ENCODE peak calls at places on chromosomes 11 and 22, in five cellular contexts. One of them, this sample, is unnamed.

GRCh38 chr11:128622137-128622523 is 34.8 kb upstream of the ETS1 start:
- DNase-seq in fibroblast of villous mesenchyme: no peak
- DNase-seq in adrenal gland: no peak
- DNase-seq in NCI-H460: no peak
- DNase-seq in HuH-7.5: no peak
- DNase-seq in this sample: no peak

GRCh38 chr22:38317237-38317994 is at the start of gene CSNK1E:
- DNase-seq in fibroblast of villous mesenchyme: peak; percentile 71
- DNase-seq in HuH-7.5: peak; percentile 86
- DNase-seq in NCI-H460: no peak
- DNase-seq in adrenal gland: peak; percentile 85
- DNase-seq in this sample: peak; percentile 94

GRCh38 chr11:15519911-15520310 is 405.2 kb downstream of the INSC start:
- DNase-seq in HuH-7.5: no peak
- DNase-seq in NCI-H460: no peak
- DNase-seq in fibroblast of villous mesenchyme: no peak
- DNase-seq in adrenal gland: no peak
- DNase-seq in this sample: no peak

GRCh38 chr11:65388731-65389130 is 2.3 kb downstream of the FRMD8 start:
- DNase-seq in adrenal gland: no peak
- DNase-seq in fibroblast of villous mesenchyme: no peak
- DNase-seq in HuH-7.5: no peak
- DNase-seq in NCI-H460: no peak
- DNase-seq in this sample: no peak

GRCh38 chr22:40817737-40818136 is 1.4 kb downstream of the SLC25A17 start:
- DNase-seq in NCI-H460: no peak
- DNase-seq in fibroblast of villous mesenchyme: no peak
- DNase-seq in adrenal gland: no peak
- DNase-seq in HuH-7.5: no peak
- DNase-seq in this sample: no peak

GRCh38 chr22:46163498-46163897 is 13.2 kb downstream of the PPARA start:
- DNase-seq in NCI-H460: no peak
- DNase-seq in HuH-7.5: no peak
- DNase-seq in fibroblast of villous mesenchyme: no peak
- DNase-seq in adrenal gland: no peak
- DNase-seq in this sample: no peak

GRCh38 chr11:66159585-66159984 is 89.5 kb downstream of the PACS1 start:
- DNase-seq in fibroblast of villous mesenchyme: peak; percentile 73
- DNase-seq in NCI-H460: no peak
- DNase-seq in adrenal gland: no peak
- DNase-seq in HuH-7.5: no peak
- DNase-seq in this sample: no peak

GRCh38 chr22:26429458-26430238 is 588 bp downstream of the ASPHD2 start:
- DNase-seq in HuH-7.5: no peak
- DNase-seq in NCI-H460: no peak
- DNase-seq in fibroblast of villous mesenchyme: no peak
- DNase-seq in adrenal gland: no peak
- DNase-seq in this sample: no peak

GRCh38 chr11:45178890-45179663 is 32.6 kb downstream of the PRDM11 start:
- DNase-seq in NCI-H460: no peak
- DNase-seq in adrenal gland: no peak
- DNase-seq in fibroblast of villous mesenchyme: no peak
- DNase-seq in HuH-7.5: no peak
- DNase-seq in this sample: no peak

GRCh38 chr11:110971110-110971509 is 258.9 kb upstream of the ARHGAP20 start:
- DNase-seq in adrenal gland: no peak
- DNase-seq in NCI-H460: no peak
- DNase-seq in HuH-7.5: no peak
- DNase-seq in fibroblast of villous mesenchyme: peak; percentile 93
- DNase-seq in this sample: no peak

GRCh38 chr11:68040957-68041591 is 2.2 kb downstream of the TCIRG1 start:
- DNase-seq in adrenal gland: peak; percentile 32
- DNase-seq in fibroblast of villous mesenchyme: no peak
- DNase-seq in HuH-7.5: no peak
- DNase-seq in NCI-H460: no peak
- DNase-seq in this sample: no peak

GRCh38 chr11:122791836-122792235 is 46.5 kb upstream of the CRTAM start:
- DNase-seq in HuH-7.5: no peak
- DNase-seq in adrenal gland: peak; percentile 35
- DNase-seq in fibroblast of villous mesenchyme: peak; percentile 73
- DNase-seq in NCI-H460: no peak
- DNase-seq in this sample: no peak

GRCh38 chr11:45959851-45960250 is 37.4 kb downstream of the LARGE2 start:
- DNase-seq in HuH-7.5: no peak
- DNase-seq in NCI-H460: no peak
- DNase-seq in fibroblast of villous mesenchyme: no peak
- DNase-seq in adrenal gland: no peak
- DNase-seq in this sample: no peak

GRCh38 chr11:132134322-132134721 is 763.9 kb downstream of the NTM start:
- DNase-seq in fibroblast of villous mesenchyme: no peak
- DNase-seq in NCI-H460: no peak
- DNase-seq in HuH-7.5: no peak
- DNase-seq in adrenal gland: no peak
- DNase-seq in this sample: no peak

GRCh38 chr11:104573431-104573830 is 324.8 kb downstream of the CASP12 start:
- DNase-seq in fibroblast of villous mesenchyme: no peak
- DNase-seq in adrenal gland: no peak
- DNase-seq in NCI-H460: no peak
- DNase-seq in HuH-7.5: no peak
- DNase-seq in this sample: no peak

GRCh38 chr22:50178871-50179869 is 6.5 kb upstream of the TRABD start:
- DNase-seq in HuH-7.5: no peak
- DNase-seq in adrenal gland: no peak
- DNase-seq in fibroblast of villous mesenchyme: no peak
- DNase-seq in NCI-H460: no peak
- DNase-seq in this sample: no peak

GRCh38 chr11:61345954-61346814 is 13.2 kb downstream of the TKFC start:
- DNase-seq in adrenal gland: peak; percentile 60
- DNase-seq in NCI-H460: no peak
- DNase-seq in fibroblast of villous mesenchyme: no peak
- DNase-seq in HuH-7.5: no peak
- DNase-seq in this sample: no peak

GRCh38 chr22:36144886-36145541 is 15.5 kb downstream of the APOL3 start:
- DNase-seq in adrenal gland: peak; percentile 80
- DNase-seq in fibroblast of villous mesenchyme: peak; percentile 74
- DNase-seq in HuH-7.5: no peak
- DNase-seq in NCI-H460: peak; percentile 24
- DNase-seq in this sample: peak; percentile 72

GRCh38 chr11:130163346-130164220 is 4.0 kb downstream of the ST14 start:
- DNase-seq in NCI-H460: no peak
- DNase-seq in adrenal gland: peak; percentile 42
- DNase-seq in HuH-7.5: no peak
- DNase-seq in fibroblast of villous mesenchyme: no peak
- DNase-seq in this sample: no peak

GRCh38 chr11:79485694-79486093 is 44.9 kb upstream of the TENM4 start:
- DNase-seq in NCI-H460: no peak
- DNase-seq in fibroblast of villous mesenchyme: no peak
- DNase-seq in HuH-7.5: no peak
- DNase-seq in adrenal gland: no peak
- DNase-seq in this sample: peak; percentile 63

GRCh38 chr22:44848296-44848741 is 95.9 kb downstream of the ARHGAP8 start:
- DNase-seq in adrenal gland: no peak
- DNase-seq in NCI-H460: no peak
- DNase-seq in HuH-7.5: no peak
- DNase-seq in fibroblast of villous mesenchyme: peak; percentile 8
- DNase-seq in this sample: no peak

GRCh38 chr22:37807410-37808293 is at the start of gene GCAT:
- DNase-seq in NCI-H460: peak; percentile 79
- DNase-seq in HuH-7.5: peak; percentile 98
- DNase-seq in fibroblast of villous mesenchyme: peak; percentile 98
- DNase-seq in adrenal gland: peak; percentile 97
- DNase-seq in this sample: peak; percentile 99

GRCh38 chr11:20355221-20356219 is 8.0 kb upstream of the HTATIP2 start:
- DNase-seq in HuH-7.5: no peak
- DNase-seq in NCI-H460: no peak
- DNase-seq in fibroblast of villous mesenchyme: peak; percentile 48
- DNase-seq in adrenal gland: no peak
- DNase-seq in this sample: peak; percentile 44

GRCh38 chr11:30617762-30618161 is 31.6 kb upstream of the MPPED2 start:
- DNase-seq in fibroblast of villous mesenchyme: no peak
- DNase-seq in NCI-H460: no peak
- DNase-seq in adrenal gland: no peak
- DNase-seq in HuH-7.5: no peak
- DNase-seq in this sample: no peak

GRCh38 chr11:116162086-116162485 is 610.7 kb downstream of the BUD13 start:
- DNase-seq in HuH-7.5: no peak
- DNase-seq in NCI-H460: no peak
- DNase-seq in adrenal gland: no peak
- DNase-seq in fibroblast of villous mesenchyme: no peak
- DNase-seq in this sample: no peak

GRCh38 chr11:2328040-2328439 is 26.2 kb downstream of the TSPAN32 start:
- DNase-seq in HuH-7.5: no peak
- DNase-seq in NCI-H460: no peak
- DNase-seq in adrenal gland: no peak
- DNase-seq in fibroblast of villous mesenchyme: no peak
- DNase-seq in this sample: no peak

GRCh38 chr22:35749808-35750207 is 32.1 kb downstream of the APOL5 start:
- DNase-seq in fibroblast of villous mesenchyme: no peak
- DNase-seq in adrenal gland: no peak
- DNase-seq in HuH-7.5: no peak
- DNase-seq in NCI-H460: no peak
- DNase-seq in this sample: no peak

GRCh38 chr11:118924591-118925585 is 838 bp downstream of the BCL9L start:
- DNase-seq in adrenal gland: peak; percentile 66
- DNase-seq in NCI-H460: no peak
- DNase-seq in HuH-7.5: peak; percentile 91
- DNase-seq in fibroblast of villous mesenchyme: no peak
- DNase-seq in this sample: no peak

GRCh38 chr11:45658292-45658991 is 7.0 kb downstream of the CHST1 start:
- DNase-seq in NCI-H460: no peak
- DNase-seq in fibroblast of villous mesenchyme: peak; percentile 76
- DNase-seq in adrenal gland: peak; percentile 87
- DNase-seq in HuH-7.5: no peak
- DNase-seq in this sample: peak; percentile 78

GRCh38 chr11:124760205-124760652 is 1.9 kb downstream of the ESAM start:
- DNase-seq in fibroblast of villous mesenchyme: peak; percentile 45
- DNase-seq in NCI-H460: no peak
- DNase-seq in HuH-7.5: no peak
- DNase-seq in adrenal gland: no peak
- DNase-seq in this sample: no peak

GRCh38 chr11:62048101-62048500 is 75.7 kb upstream of the INCENP start:
- DNase-seq in fibroblast of villous mesenchyme: peak; percentile 76
- DNase-seq in NCI-H460: no peak
- DNase-seq in adrenal gland: no peak
- DNase-seq in HuH-7.5: no peak
- DNase-seq in this sample: no peak

GRCh38 chr11:2592559-2593392 is 107.0 kb downstream of the KCNQ1OT1 start:
- DNase-seq in adrenal gland: no peak
- DNase-seq in fibroblast of villous mesenchyme: no peak
- DNase-seq in NCI-H460: no peak
- DNase-seq in HuH-7.5: no peak
- DNase-seq in this sample: peak; percentile 8

GRCh38 chr11:66259976-66260375 is 8.5 kb upstream of the RAB1B start:
- DNase-seq in HuH-7.5: no peak
- DNase-seq in fibroblast of villous mesenchyme: no peak
- DNase-seq in adrenal gland: no peak
- DNase-seq in NCI-H460: no peak
- DNase-seq in this sample: no peak

GRCh38 chr22:50678651-50679521 is 6.3 kb downstream of the SHANK3 start:
- DNase-seq in adrenal gland: no peak
- DNase-seq in NCI-H460: no peak
- DNase-seq in fibroblast of villous mesenchyme: no peak
- DNase-seq in HuH-7.5: no peak
- DNase-seq in this sample: peak; percentile 5

GRCh38 chr11:103016031-103016430 is 60.5 kb upstream of the MMP13 start:
- DNase-seq in NCI-H460: no peak
- DNase-seq in adrenal gland: no peak
- DNase-seq in fibroblast of villous mesenchyme: no peak
- DNase-seq in HuH-7.5: no peak
- DNase-seq in this sample: no peak

GRCh38 chr11:115759622-115760527 is 255.7 kb upstream of the CADM1 start:
- DNase-seq in adrenal gland: peak; percentile 50
- DNase-seq in HuH-7.5: no peak
- DNase-seq in fibroblast of villous mesenchyme: no peak
- DNase-seq in NCI-H460: no peak
- DNase-seq in this sample: peak; percentile 50

GRCh38 chr11:117071344-117071787 is 26.9 kb downstream of the SIK3 start:
- DNase-seq in adrenal gland: peak; percentile 77
- DNase-seq in fibroblast of villous mesenchyme: peak; percentile 42
- DNase-seq in HuH-7.5: no peak
- DNase-seq in NCI-H460: peak; percentile 25
- DNase-seq in this sample: no peak

GRCh38 chr11:118980191-118980881 is 8.8 kb downstream of the FOXR1 start:
- DNase-seq in NCI-H460: no peak
- DNase-seq in HuH-7.5: no peak
- DNase-seq in fibroblast of villous mesenchyme: no peak
- DNase-seq in adrenal gland: peak; percentile 31
- DNase-seq in this sample: peak; percentile 55

GRCh38 chr11:17813391-17814059 is 78.9 kb downstream of the KCNC1 start:
- DNase-seq in adrenal gland: no peak
- DNase-seq in fibroblast of villous mesenchyme: no peak
- DNase-seq in NCI-H460: no peak
- DNase-seq in HuH-7.5: no peak
- DNase-seq in this sample: peak; percentile 23

This sample was measured in iPS-NIHi11.